ENCODE peak calls at places on chromosomes 11 and 22, in ten cellular contexts. P is upper lobe of right lung; U is GM06990; M is lung; G is fibroblast of lung; B is keratinocyte; Y is fibroblast of the aortic adventitia; I is CD8-positive, alpha-beta T cell; T is RWPE2; Z is H1. O is an unnamed sample.

GRCh38 chr11:95584589-95584988 is 205.0 kb downstream of the FAM76B start:
- DNase-seq in M (no peak), Y (no peak), I (no peak), B (no peak), Z (no peak), T (no peak), U (no peak), P (no peak), G (no peak), O (no peak)

GRCh38 chr11:25860677-25861445 is 471.1 kb upstream of the ANO3 start:
- DNase-seq in U (no peak), Z (no peak), P (no peak), M (no peak), Y (peak), B (no peak), I (no peak), T (no peak), G (peak), O (peak)

GRCh38 chr11:84522331-84522730 is 1104.8 kb downstream of the DLG2 start:
- DNase-seq in M (no peak), Y (peak), G (peak), Z (no peak), P (no peak), I (no peak), B (no peak), T (no peak), U (no peak), O (peak)

GRCh38 chr11:118924591-118925585 is 838 bp downstream of the BCL9L start:
- DNase-seq in G (peak), P (peak), M (no peak), U (peak), Y (peak), B (no peak), T (no peak), Z (peak), I (peak), O (peak)

GRCh38 chr11:18408558-18409242 is 3.4 kb upstream of the LDHC start:
- DNase-seq in T (no peak), I (no peak), Z (no peak), U (no peak), P (no peak), G (no peak), B (no peak), M (no peak), Y (no peak), O (peak)

GRCh38 chr22:24474221-24474620 is 20.9 kb upstream of the UPB1 start:
- DNase-seq in T (no peak), Y (peak), Z (no peak), M (no peak), P (no peak), G (peak), I (no peak), U (no peak), B (no peak), O (peak)

GRCh38 chr11:66288138-66288865 is 641 bp downstream of the YIF1A start:
- DNase-seq in Z (peak), Y (no peak), P (no peak), B (no peak), T (no peak), M (no peak), G (no peak), I (no peak), U (no peak), O (peak)

GRCh38 chr11:35590412-35590811 is 27.8 kb upstream of the FJX1 start:
- DNase-seq in P (no peak), U (no peak), B (no peak), Y (peak), Z (no peak), I (no peak), G (no peak), M (no peak), T (no peak), O (peak)

GRCh38 chr11:131695889-131696429 is 325.5 kb downstream of the NTM start:
- DNase-seq in T (no peak), Z (no peak), P (no peak), I (no peak), M (no peak), B (no peak), U (no peak), Y (no peak), G (peak), O (no peak)

GRCh38 chr11:2768471-2769408 is 68.9 kb upstream of the KCNQ1OT1 start:
- DNase-seq in G (peak), M (peak), B (no peak), U (no peak), Y (peak), P (no peak), T (peak), Z (peak), I (no peak), O (peak)

GRCh38 chr11:67373916-67374570 is 645 bp upstream of the CLCF1 start:
- DNase-seq in M (peak), U (no peak), I (peak), Z (peak), P (peak), B (peak), Y (peak), G (peak), T (peak), O (peak)

GRCh38 chr11:127789887-127790286 is 789.3 kb upstream of the KIRREL3 start:
- DNase-seq in P (no peak), Z (no peak), B (no peak), G (peak), M (no peak), Y (no peak), U (no peak), I (no peak), T (no peak), O (no peak)

GRCh38 chr11:7467652-7468051 is 17.7 kb upstream of the OLFML1 start:
- DNase-seq in G (no peak), Z (no peak), T (no peak), B (no peak), P (no peak), M (no peak), U (no peak), I (no peak), Y (no peak), O (no peak)

GRCh38 chr22:43343262-43343988 is at the start of gene SCUBE1:
- DNase-seq in T (no peak), U (no peak), Z (peak), I (no peak), G (peak), Y (no peak), B (no peak), M (peak), P (peak), O (peak)

GRCh38 chr11:123457187-123457770 is 27.2 kb downstream of the GRAMD1B start:
- DNase-seq in G (peak), U (no peak), T (no peak), B (no peak), Y (peak), Z (no peak), M (peak), I (no peak), P (no peak), O (peak)

GRCh38 chr11:5505363-5506048 is 4.3 kb downstream of the UBQLN3 start:
- DNase-seq in T (no peak), P (no peak), Z (no peak), G (no peak), U (no peak), B (no peak), I (no peak), M (no peak), Y (no peak), O (no peak)

GRCh38 chr11:134288486-134288885 is 12.3 kb downstream of the GLB1L3 start:
- DNase-seq in I (no peak), B (no peak), T (no peak), Y (no peak), P (no peak), G (no peak), Z (no peak), U (no peak), M (no peak), O (no peak)

GRCh38 chr11:47410404-47411264 is 2.2 kb downstream of the SLC39A13 start:
- DNase-seq in B (no peak), Y (no peak), G (no peak), M (no peak), U (no peak), P (no peak), Z (no peak), I (no peak), T (no peak), O (no peak)

GRCh38 chr22:24208012-24208749 is 26.9 kb downstream of the SUSD2 start:
- DNase-seq in T (no peak), G (peak), M (peak), I (no peak), P (no peak), Y (peak), B (no peak), Z (no peak), U (no peak), O (peak)

GRCh38 chr11:33045551-33046255 is 6.3 kb downstream of the TCP11L1 start:
- DNase-seq in P (no peak), T (peak), M (no peak), B (peak), U (no peak), I (no peak), Y (peak), G (peak), Z (no peak), O (no peak)

GRCh38 chr11:116376547-116376946 is 396.2 kb downstream of the BUD13 start:
- DNase-seq in M (no peak), G (no peak), I (no peak), Y (no peak), B (no peak), Z (no peak), P (no peak), U (no peak), T (no peak), O (no peak)

GRCh38 chr11:36596880-36597279 is 1.2 kb downstream of the RAG2 start:
- DNase-seq in G (no peak), T (no peak), U (no peak), P (no peak), M (no peak), Z (no peak), B (no peak), Y (no peak), I (no peak), O (no peak)
- H3K4me3 ChIP-seq in G (no peak), T (no peak), U (no peak), P (no peak), M (no peak), Z (no peak), B (no peak), Y (no peak), I (no peak), O (no peak)

DNA sequence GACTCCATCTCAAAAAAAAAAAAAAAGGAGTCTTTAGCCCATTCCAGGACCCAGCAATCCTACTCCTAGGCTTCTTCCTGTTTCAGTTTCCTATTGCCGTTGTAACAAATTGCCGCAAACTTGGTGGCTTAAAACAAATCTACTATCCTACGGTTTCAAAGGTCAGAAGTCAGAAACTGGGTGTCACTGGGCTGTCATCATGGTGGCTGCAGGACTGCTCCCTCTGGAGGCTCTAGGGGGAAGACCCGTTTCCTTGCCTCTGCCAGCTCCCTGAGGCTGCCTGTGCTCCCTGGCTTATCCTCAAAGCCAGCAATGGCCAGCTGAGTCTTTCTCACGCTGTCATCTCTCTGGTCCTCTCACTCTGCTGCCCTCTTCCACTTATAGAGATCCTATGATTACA is 8.7 kb upstream of the DAGLA start:
- DNase-seq in Y (no peak), T (no peak), P (no peak), M (no peak), G (no peak), I (no peak), Z (no peak), B (no peak), U (no peak), O (no peak)
- TF ChIP-seq CTCF in Y (no peak), T (peak), P (peak), M (peak), G (peak), I (no peak), Z (peak), B (peak), U (peak), O (peak)

GRCh38 chr11:56841210-56841810 is 92.8 kb upstream of the OR9G4 start:
- DNase-seq in M (peak), P (no peak), I (no peak), G (peak), B (peak), U (peak), Z (peak), Y (peak), T (no peak), O (peak)
- H3K4me3 ChIP-seq in M (no peak), P (no peak), I (no peak), G (no peak), B (no peak), U (no peak), Z (no peak), Y (no peak), T (no peak), O (no peak)

GRCh38 chr22:46828323-46829139 is 66.1 kb downstream of the TBC1D22A start:
- DNase-seq in I (no peak), Z (peak), P (no peak), U (no peak), Y (no peak), B (no peak), T (no peak), G (no peak), M (no peak), O (no peak)

GRCh38 chr22:46825145-46825544 is 62.7 kb downstream of the TBC1D22A start:
- DNase-seq in Y (peak), B (no peak), M (no peak), Z (peak), I (no peak), P (no peak), T (no peak), G (peak), U (no peak), O (no peak)

GRCh38 chr22:46827781-46828180 is 65.3 kb downstream of the TBC1D22A start:
- DNase-seq in T (no peak), P (no peak), B (no peak), G (no peak), Z (peak), U (no peak), I (no peak), Y (no peak), M (no peak), O (no peak)

GRCh38 chr22:46826438-46826837 is 64.0 kb downstream of the TBC1D22A start:
- DNase-seq in T (no peak), B (no peak), Z (peak), I (no peak), Y (no peak), M (no peak), U (no peak), P (no peak), G (no peak), O (no peak)

DNA sequence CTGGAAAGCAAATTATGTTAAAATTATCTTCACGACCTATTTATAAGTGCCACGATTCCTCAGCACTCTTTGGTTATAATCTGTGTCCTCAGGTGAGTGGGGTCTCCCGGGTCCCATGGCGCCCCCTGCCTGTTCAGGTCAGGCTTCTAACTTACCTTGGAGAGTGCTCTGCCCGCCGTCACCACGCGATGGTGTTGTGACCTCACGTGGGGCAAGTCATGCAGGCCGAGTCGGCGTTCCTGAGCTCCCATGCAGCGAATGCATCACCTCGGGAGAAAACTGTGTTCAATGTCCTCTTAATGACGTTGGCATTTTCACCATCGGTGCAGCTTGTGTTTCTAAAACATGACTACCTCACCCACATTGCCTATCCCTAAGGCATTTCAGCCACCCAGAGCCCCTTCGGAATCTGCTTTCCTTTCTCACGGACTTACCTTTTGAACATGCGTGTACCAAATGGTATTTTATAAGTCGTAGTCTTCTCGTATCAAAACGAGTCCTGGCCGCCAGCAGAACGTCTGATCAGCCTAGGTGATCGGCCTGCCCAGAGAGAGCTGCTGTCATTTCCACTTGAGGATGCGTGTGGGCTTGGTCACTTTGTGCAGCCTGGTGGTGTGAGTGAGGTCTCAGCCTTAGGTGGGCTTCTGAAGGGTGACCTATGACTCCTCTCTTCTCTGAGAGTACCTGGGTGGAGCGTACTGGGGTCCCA is 64.8 kb downstream of the TBC1D22A start:
- DNase-seq in M (no peak), B (no peak), Y (no peak), U (no peak), I (no peak), G (no peak), P (no peak), T (no peak), Z (peak), O (no peak)
- TF ChIP-seq CTCF in M (no peak), B (no peak), Y (no peak), U (peak), I (no peak), G (no peak), P (peak), T (no peak), Z (peak), O (no peak)

DNA sequence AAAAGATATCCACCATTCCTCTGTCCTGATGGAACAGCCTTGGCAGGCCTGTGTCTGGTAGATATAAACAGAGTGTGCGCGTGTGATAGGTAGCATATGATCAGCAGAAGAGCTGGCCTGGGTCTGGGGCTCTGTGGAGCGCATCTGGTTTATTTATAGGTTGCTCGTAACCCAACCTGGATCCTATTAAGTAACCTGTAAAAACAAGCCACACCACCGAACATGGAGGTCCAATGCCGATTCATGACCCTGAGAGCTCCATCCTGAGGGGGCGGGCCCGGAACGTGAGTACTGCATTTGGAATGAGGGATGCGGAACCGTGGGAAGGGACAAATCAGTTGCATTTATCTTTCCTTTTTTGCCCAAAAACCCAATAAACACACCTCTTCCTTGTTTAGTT is 31.9 kb upstream of the APOL5 start:
- DNase-seq in P (no peak), I (no peak), M (no peak), Y (no peak), G (peak), U (no peak), Z (no peak), B (no peak), T (no peak), O (no peak)
- H3K4me3 ChIP-seq in P (no peak), I (no peak), M (no peak), Y (no peak), G (no peak), U (no peak), Z (no peak), B (no peak), T (no peak), O (no peak)

GRCh38 chr11:44456544-44457270 is 108.8 kb upstream of the CD82 start:
- DNase-seq in Y (no peak), Z (peak), G (no peak), U (no peak), P (no peak), B (no peak), M (no peak), I (no peak), T (no peak), O (no peak)
- TF ChIP-seq CTCF in Y (peak), Z (peak), G (peak), U (peak), P (peak), B (peak), M (no peak), I (no peak), T (peak), O (no peak)

GRCh38 chr11:72744474-72744873 is 7.7 kb downstream of the ARAP1 start:
- DNase-seq in M (no peak), T (no peak), U (no peak), Z (no peak), B (no peak), I (no peak), Y (no peak), G (no peak), P (no peak), O (no peak)
- H3K4me3 ChIP-seq in M (no peak), T (no peak), U (no peak), Z (no peak), B (no peak), I (no peak), Y (no peak), G (no peak), P (no peak), O (no peak)

GRCh38 chr22:39212721-39213376 is 31.9 kb downstream of the PDGFB start:
- DNase-seq in G (peak), P (peak), I (no peak), Y (peak), T (peak), M (no peak), U (no peak), Z (peak), B (peak), O (peak)
- TF ChIP-seq CTCF in G (peak), P (no peak), I (no peak), Y (peak), T (peak), M (no peak), U (no peak), Z (peak), B (peak), O (peak)

O was measured in cardiac fibroblast.